ENCODE peak calls at places on chromosomes 3 and 15, in six cellular contexts. X, O, Z, R, C and Y are unnamed samples.

GRCh38 chr3:136750922-136751258 is 1.3 kb downstream of the STAG1 start:
- DNase-seq in Z (peak), O (no peak), X (no peak), C (no peak), R (no peak), Y (peak)

GRCh38 chr15:89670985-89671560 is 8.1 kb downstream of the PLIN1 start:
- DNase-seq in O (no peak), Z (no peak), C (no peak), R (no peak), X (no peak), Y (no peak)

GRCh38 chr3:39264053-39264452 is 15.8 kb downstream of the CX3CR1 start:
- DNase-seq in R (no peak), X (no peak), C (no peak), Z (no peak), O (no peak), Y (no peak)

GRCh38 chr3:71127463-71128243 is 455.9 kb downstream of the FOXP1 start:
- DNase-seq in X (peak), C (no peak), R (no peak), Z (no peak), O (no peak), Y (no peak)

GRCh38 chr15:73957276-73957675 is 31.0 kb downstream of the LOXL1 start:
- DNase-seq in Z (peak), C (no peak), O (no peak), X (no peak), R (no peak), Y (no peak)

GRCh38 chr3:57066471-57066870 is 6.0 kb downstream of the SPATA12 start:
- DNase-seq in Z (no peak), C (no peak), R (no peak), X (no peak), O (no peak), Y (no peak)

GRCh38 chr3:161851941-161852566 is 355.4 kb downstream of the OTOL1 start:
- DNase-seq in X (no peak), Z (no peak), O (peak), C (no peak), R (no peak), Y (peak)

GRCh38 chr3:69385723-69386483 is at the start of gene FRMD4B:
- DNase-seq in O (peak), X (peak), R (no peak), Z (no peak), C (no peak), Y (no peak)

GRCh38 chr3:128376516-128376915 is 90.2 kb downstream of the DNAJB8 start:
- DNase-seq in Z (no peak), C (no peak), O (no peak), X (no peak), R (no peak), Y (no peak)

GRCh38 chr3:156964562-156964961 is 138.4 kb downstream of the LEKR1 start:
- DNase-seq in C (no peak), R (no peak), Z (no peak), X (no peak), O (no peak), Y (no peak)

GRCh38 chr15:98421419-98422085 is 226.8 kb upstream of the IGF1R start:
- DNase-seq in O (peak), R (peak), Z (no peak), C (peak), X (peak), Y (peak)

GRCh38 chr3:8371085-8371551 is 130.5 kb upstream of the LMCD1 start:
- DNase-seq in Z (peak), X (no peak), R (no peak), O (no peak), C (no peak), Y (peak)

GRCh38 chr3:111695584-111696213 is 100.6 kb upstream of the ZBED2 start:
- DNase-seq in O (no peak), C (no peak), Z (peak), X (peak), R (no peak), Y (peak)

GRCh38 chr3:38563070-38563901 is 67.1 kb downstream of the EXOG start:
- DNase-seq in O (no peak), X (no peak), C (no peak), Z (no peak), R (no peak), Y (no peak)

GRCh38 chr3:172305552-172305951 is 142.7 kb downstream of the GHSR start:
- DNase-seq in R (no peak), X (peak), O (no peak), Z (peak), C (peak), Y (peak)

GRCh38 chr3:61938878-61939549 is 377.6 kb downstream of the PTPRG start:
- DNase-seq in X (no peak), Z (no peak), O (no peak), C (no peak), R (no peak), Y (no peak)

GRCh38 chr3:41065340-41065739 is 134.0 kb upstream of the CTNNB1 start:
- DNase-seq in Z (no peak), O (no peak), X (no peak), R (no peak), C (no peak), Y (no peak)

GRCh38 chr3:17033516-17034168 is 148.9 kb downstream of the PLCL2 start:
- DNase-seq in O (no peak), X (no peak), R (no peak), Z (no peak), C (peak), Y (no peak)

GRCh38 chr3:59469948-59470723 is 420.3 kb upstream of the CFAP20DC start:
- DNase-seq in Z (no peak), R (no peak), C (no peak), X (no peak), O (peak), Y (no peak)

GRCh38 chr15:41773729-41774061 is 589 bp upstream of the MAPKBP1 start:
- DNase-seq in X (no peak), C (no peak), Z (no peak), R (no peak), O (no peak), Y (no peak)

GRCh38 chr3:46905191-46905560 is 27.7 kb downstream of the PTH1R start:
- DNase-seq in R (no peak), C (no peak), O (no peak), X (no peak), Z (no peak), Y (no peak)

GRCh38 chr15:89119489-89120478 is 31.5 kb downstream of the ABHD2 start:
- DNase-seq in Z (peak), X (peak), R (no peak), O (no peak), C (no peak), Y (no peak)

GRCh38 chr3:53612508-53612907 is 118.1 kb downstream of the CACNA1D start:
- DNase-seq in R (no peak), X (no peak), C (no peak), O (no peak), Z (no peak), Y (no peak)

GRCh38 chr3:66393486-66394260 is 107.1 kb downstream of the LRIG1 start:
- DNase-seq in Z (no peak), C (no peak), O (no peak), R (peak), X (peak), Y (no peak)

GRCh38 chr3:117898722-117899121 is 1135.9 kb downstream of the IGSF11 start:
- DNase-seq in C (no peak), X (peak), Z (no peak), R (no peak), O (no peak), Y (no peak)